ENCODE peak calls at places on chromosomes 4 and X, in five cellular contexts. One of them, this sample, is unnamed.
A peak's percentile ranks its signal among the peaks of the same experiment; 100 is the strongest.

GRCh38 chr4:566508-567295 is 9.4 kb downstream of the TMEM271 start:
- DNase-seq in PC-3: no peak
- DNase-seq in OCI-M1: no peak
- DNase-seq in activated CD4-positive, alpha-beta T cell treated with anti-CD3 and anti-CD28 coated beads for 4 hours: no peak
- DNase-seq in substantia nigra: no peak
- DNase-seq in this sample: peak; percentile 66

GRCh38 chr4:168353746-168354145 is 35.2 kb upstream of the DDX60 start:
- DNase-seq in substantia nigra: no peak
- DNase-seq in OCI-M1: no peak
- DNase-seq in PC-3: peak; percentile 9
- DNase-seq in activated CD4-positive, alpha-beta T cell treated with anti-CD3 and anti-CD28 coated beads for 4 hours: no peak
- DNase-seq in this sample: no peak

GRCh38 chr4:186514271-186514950 is 41.0 kb downstream of the MTNR1A start:
- DNase-seq in activated CD4-positive, alpha-beta T cell treated with anti-CD3 and anti-CD28 coated beads for 4 hours: no peak
- DNase-seq in PC-3: peak; percentile 41
- DNase-seq in OCI-M1: no peak
- DNase-seq in substantia nigra: no peak
- DNase-seq in this sample: no peak

GRCh38 chrX:46758163-46758955 is 559 bp downstream of the SLC9A7 start:
- DNase-seq in OCI-M1: no peak
- DNase-seq in activated CD4-positive, alpha-beta T cell treated with anti-CD3 and anti-CD28 coated beads for 4 hours: peak; percentile 20
- DNase-seq in substantia nigra: no peak
- DNase-seq in PC-3: peak; percentile 10
- DNase-seq in this sample: no peak

GRCh38 chrX:70386240-70386639 is 36.9 kb upstream of the GDPD2 start:
- DNase-seq in substantia nigra: no peak
- DNase-seq in activated CD4-positive, alpha-beta T cell treated with anti-CD3 and anti-CD28 coated beads for 4 hours: no peak
- DNase-seq in OCI-M1: no peak
- DNase-seq in PC-3: no peak
- DNase-seq in this sample: no peak

GRCh38 chr4:108446554-108446953 is 173.8 kb upstream of the RPL34 start:
- DNase-seq in substantia nigra: no peak
- DNase-seq in PC-3: no peak
- DNase-seq in activated CD4-positive, alpha-beta T cell treated with anti-CD3 and anti-CD28 coated beads for 4 hours: no peak
- DNase-seq in OCI-M1: no peak
- DNase-seq in this sample: no peak

GRCh38 chrX:1265061-1265460 is 3.6 kb upstream of the CSF2RA start:
- DNase-seq in substantia nigra: no peak
- DNase-seq in PC-3: no peak
- DNase-seq in OCI-M1: no peak
- DNase-seq in activated CD4-positive, alpha-beta T cell treated with anti-CD3 and anti-CD28 coated beads for 4 hours: no peak
- DNase-seq in this sample: no peak

GRCh38 chr4:77669911-77670590 is 64.4 kb downstream of the CXCL13 start:
- DNase-seq in PC-3: no peak
- DNase-seq in OCI-M1: no peak
- DNase-seq in activated CD4-positive, alpha-beta T cell treated with anti-CD3 and anti-CD28 coated beads for 4 hours: no peak
- DNase-seq in substantia nigra: no peak
- DNase-seq in this sample: no peak

GRCh38 chrX:34900691-34901090 is 41.9 kb upstream of the FAM47B start:
- DNase-seq in PC-3: no peak
- DNase-seq in substantia nigra: no peak
- DNase-seq in OCI-M1: no peak
- DNase-seq in activated CD4-positive, alpha-beta T cell treated with anti-CD3 and anti-CD28 coated beads for 4 hours: no peak
- DNase-seq in this sample: no peak

GRCh38 chr4:41611881-41612871 is 74.2 kb downstream of the LIMCH1 start:
- DNase-seq in PC-3: peak; percentile 92
- DNase-seq in activated CD4-positive, alpha-beta T cell treated with anti-CD3 and anti-CD28 coated beads for 4 hours: no peak
- DNase-seq in OCI-M1: no peak
- DNase-seq in substantia nigra: peak; percentile 77
- DNase-seq in this sample: no peak

GRCh38 chrX:115988825-115989224 is 181.7 kb upstream of the AGTR2 start:
- DNase-seq in OCI-M1: peak; percentile 16
- DNase-seq in substantia nigra: no peak
- DNase-seq in activated CD4-positive, alpha-beta T cell treated with anti-CD3 and anti-CD28 coated beads for 4 hours: no peak
- DNase-seq in PC-3: peak; percentile 37
- DNase-seq in this sample: no peak

GRCh38 chrX:11760958-11761357 is 2.9 kb downstream of the MSL3 start:
- DNase-seq in activated CD4-positive, alpha-beta T cell treated with anti-CD3 and anti-CD28 coated beads for 4 hours: no peak
- DNase-seq in OCI-M1: no peak
- DNase-seq in PC-3: no peak
- DNase-seq in substantia nigra: no peak
- DNase-seq in this sample: no peak

GRCh38 chrX:149517308-149517707 is 12.2 kb upstream of the IDS start:
- DNase-seq in substantia nigra: no peak
- DNase-seq in PC-3: no peak
- DNase-seq in activated CD4-positive, alpha-beta T cell treated with anti-CD3 and anti-CD28 coated beads for 4 hours: no peak
- DNase-seq in OCI-M1: no peak
- DNase-seq in this sample: no peak

GRCh38 chr4:173272987-173273386 is 61.2 kb downstream of the HMGB2 start:
- DNase-seq in activated CD4-positive, alpha-beta T cell treated with anti-CD3 and anti-CD28 coated beads for 4 hours: no peak
- DNase-seq in PC-3: no peak
- DNase-seq in OCI-M1: no peak
- DNase-seq in substantia nigra: no peak
- DNase-seq in this sample: no peak

GRCh38 chr4:152727784-152728183 is 48.0 kb upstream of the TMEM154 start:
- DNase-seq in PC-3: no peak
- DNase-seq in substantia nigra: no peak
- DNase-seq in activated CD4-positive, alpha-beta T cell treated with anti-CD3 and anti-CD28 coated beads for 4 hours: no peak
- DNase-seq in OCI-M1: peak; percentile 57
- DNase-seq in this sample: no peak

GRCh38 chrX:12974797-12975669 is at the start of gene TMSB4X:
- DNase-seq in PC-3: peak; percentile 81
- DNase-seq in OCI-M1: peak; percentile 92
- DNase-seq in activated CD4-positive, alpha-beta T cell treated with anti-CD3 and anti-CD28 coated beads for 4 hours: peak; percentile 76
- DNase-seq in substantia nigra: peak; percentile 82
- DNase-seq in this sample: peak; percentile 95

GRCh38 chr4:38177792-38178665 is 217.8 kb downstream of the PTTG2 start:
- DNase-seq in PC-3: no peak
- DNase-seq in substantia nigra: no peak
- DNase-seq in OCI-M1: peak; percentile 75
- DNase-seq in activated CD4-positive, alpha-beta T cell treated with anti-CD3 and anti-CD28 coated beads for 4 hours: peak; percentile 39
- DNase-seq in this sample: no peak

GRCh38 chrX:56499372-56499771 is 64.1 kb upstream of the UBQLN2 start:
- DNase-seq in activated CD4-positive, alpha-beta T cell treated with anti-CD3 and anti-CD28 coated beads for 4 hours: no peak
- DNase-seq in OCI-M1: no peak
- DNase-seq in PC-3: peak; percentile 92
- DNase-seq in substantia nigra: no peak
- DNase-seq in this sample: no peak

GRCh38 chr4:141921293-141921692 is 284.9 kb downstream of the IL15 start:
- DNase-seq in activated CD4-positive, alpha-beta T cell treated with anti-CD3 and anti-CD28 coated beads for 4 hours: no peak
- DNase-seq in PC-3: no peak
- DNase-seq in OCI-M1: no peak
- DNase-seq in substantia nigra: no peak
- DNase-seq in this sample: no peak

GRCh38 chrX:133726642-133727041 is 258.8 kb downstream of the GPC3 start:
- DNase-seq in OCI-M1: no peak
- DNase-seq in substantia nigra: no peak
- DNase-seq in activated CD4-positive, alpha-beta T cell treated with anti-CD3 and anti-CD28 coated beads for 4 hours: no peak
- DNase-seq in PC-3: peak; percentile 22
- DNase-seq in this sample: no peak

GRCh38 chr4:24560770-24561415 is 23.5 kb downstream of the DHX15 start:
- DNase-seq in OCI-M1: no peak
- DNase-seq in substantia nigra: no peak
- DNase-seq in activated CD4-positive, alpha-beta T cell treated with anti-CD3 and anti-CD28 coated beads for 4 hours: no peak
- DNase-seq in PC-3: peak; percentile 15
- DNase-seq in this sample: no peak

GRCh38 chrX:140710710-140711109 is 1.2 kb downstream of the LINC00632 start:
- DNase-seq in PC-3: no peak
- DNase-seq in substantia nigra: peak; percentile 40
- DNase-seq in OCI-M1: peak; percentile 1
- DNase-seq in activated CD4-positive, alpha-beta T cell treated with anti-CD3 and anti-CD28 coated beads for 4 hours: no peak
- DNase-seq in this sample: no peak

GRCh38 chr4:73450398-73451004 is 14.5 kb downstream of the AFP start:
- DNase-seq in OCI-M1: no peak
- DNase-seq in substantia nigra: no peak
- DNase-seq in PC-3: peak; percentile 77
- DNase-seq in activated CD4-positive, alpha-beta T cell treated with anti-CD3 and anti-CD28 coated beads for 4 hours: no peak
- DNase-seq in this sample: no peak

GRCh38 chr4:155085843-155086530 is 122.4 kb upstream of the NPY2R start:
- DNase-seq in activated CD4-positive, alpha-beta T cell treated with anti-CD3 and anti-CD28 coated beads for 4 hours: no peak
- DNase-seq in substantia nigra: no peak
- DNase-seq in PC-3: peak; percentile 66
- DNase-seq in OCI-M1: peak; percentile 41
- DNase-seq in this sample: no peak

GRCh38 chr4:122038896-122039295 is 87.0 kb upstream of the TRPC3 start:
- DNase-seq in activated CD4-positive, alpha-beta T cell treated with anti-CD3 and anti-CD28 coated beads for 4 hours: no peak
- DNase-seq in OCI-M1: peak; percentile 13
- DNase-seq in PC-3: no peak
- DNase-seq in substantia nigra: no peak
- DNase-seq in this sample: no peak

GRCh38 chr4:110533940-110534339 is 58.0 kb downstream of the ENPEP start:
- DNase-seq in activated CD4-positive, alpha-beta T cell treated with anti-CD3 and anti-CD28 coated beads for 4 hours: no peak
- DNase-seq in OCI-M1: peak; percentile 39
- DNase-seq in PC-3: peak; percentile 90
- DNase-seq in substantia nigra: no peak
- DNase-seq in this sample: no peak

This sample was measured in osteocyte.